ENCODE peak calls at places on chromosomes 12 and 14, in five cellular contexts. N, B, C, Q and S are unnamed samples.

GRCh38 chr12:76569685-76570604 is 10.4 kb upstream of the OSBPL8 start:
- DNase-seq in N (no peak), B (no peak), C (no peak), Q (no peak), S (no peak)

GRCh38 chr14:99072433-99072832 is 199.6 kb downstream of the BCL11B start:
- DNase-seq in N (no peak), B (no peak), C (no peak), Q (no peak), S (no peak)

GRCh38 chr14:87161502-87161901 is 831.5 kb downstream of the GALC start:
- DNase-seq in N (no peak), B (peak), C (no peak), Q (no peak), S (no peak)

GRCh38 chr14:36556811-36557433 is 25.5 kb downstream of the NKX2-8 start:
- DNase-seq in N (no peak), B (no peak), C (peak), Q (peak), S (no peak)

GRCh38 chr14:103537175-103537990 is 8.4 kb downstream of the TRMT61A start:
- DNase-seq in N (no peak), B (peak), C (no peak), Q (no peak), S (no peak)

GRCh38 chr12:71014180-71014785 is 93.7 kb upstream of the PTPRR start:
- DNase-seq in N (no peak), B (no peak), C (peak), Q (no peak), S (no peak)

GRCh38 chr12:19850341-19851065 is 411.2 kb downstream of the AEBP2 start:
- DNase-seq in N (peak), B (no peak), C (peak), Q (no peak), S (no peak)

GRCh38 chr14:21711360-21711961 is 37.8 kb upstream of the OR4E1 start:
- DNase-seq in N (peak), B (peak), C (peak), Q (no peak), S (no peak)

GRCh38 chr12:81114241-81114640 is 36.4 kb downstream of the ACSS3 start:
- DNase-seq in N (no peak), B (no peak), C (no peak), Q (no peak), S (no peak)

GRCh38 chr12:126040307-126040706 is 975.1 kb downstream of the AACS start:
- DNase-seq in N (no peak), B (no peak), C (no peak), Q (no peak), S (no peak)

GRCh38 chr12:115149685-115150378 is 465.9 kb upstream of the TBX3 start:
- DNase-seq in N (peak), B (no peak), C (peak), Q (no peak), S (no peak)

GRCh38 chr12:95881331-95881955 is 22.7 kb downstream of the SNRPF start:
- DNase-seq in N (no peak), B (no peak), C (peak), Q (no peak), S (no peak)

GRCh38 chr14:63224196-63224595 is 20.0 kb downstream of the RHOJ start:
- DNase-seq in N (no peak), B (no peak), C (peak), Q (no peak), S (no peak)

GRCh38 chr12:109178532-109178931 is 62.1 kb downstream of the ACACB start:
- DNase-seq in N (no peak), B (peak), C (no peak), Q (no peak), S (no peak)

GRCh38 chr14:61558271-61558670 is 137.0 kb upstream of the HIF1A start:
- DNase-seq in N (no peak), B (no peak), C (peak), Q (no peak), S (no peak)

GRCh38 chr12:81022531-81022930 is 55.3 kb upstream of the ACSS3 start:
- DNase-seq in N (no peak), B (no peak), C (peak), Q (no peak), S (no peak)